ENCODE peak calls at places on chromosomes 6 and 20, in four cellular contexts. A is stomach, O is suprapubic skin, R is left ventricle myocardium inferior. F is an unnamed sample.

GRCh38 chr6:84764332-84765049 is at the start of gene TBX18:
- DNase-seq in O (peak; percentile 97), R (peak; percentile 92), A (peak; percentile 39), F (peak; percentile 74)

GRCh38 chr6:84967389-84967788 is 203.0 kb upstream of the TBX18 start:
- DNase-seq in A (no peak), O (no peak), R (no peak), F (peak; percentile 5)

GRCh38 chr6:87066449-87067288 is 28.2 kb downstream of the CGA start:
- DNase-seq in R (no peak), O (no peak), A (peak; percentile 31), F (peak; percentile 79)

GRCh38 chr6:145428656-145429173 is 306.6 kb downstream of the EPM2A start:
- DNase-seq in R (no peak), A (no peak), O (no peak), F (no peak)

GRCh38 chr6:138577151-138577915 is 78.0 kb upstream of the NHSL1 start:
- DNase-seq in R (no peak), A (no peak), O (no peak), F (no peak)

GRCh38 chr20:53463101-53463972 is 130.3 kb downstream of the ZNF217 start:
- DNase-seq in O (no peak), R (no peak), A (no peak), F (no peak)

GRCh38 chr6:131602913-131603312 is 25.1 kb downstream of the MED23 start:
- DNase-seq in R (no peak), O (no peak), A (no peak), F (peak; percentile 44)

GRCh38 chr6:113607821-113608545 is 249.2 kb upstream of the MARCKS start:
- DNase-seq in O (no peak), R (no peak), A (no peak), F (peak; percentile 80)

GRCh38 chr6:147970970-147971369 is 371.7 kb upstream of the SASH1 start:
- DNase-seq in O (no peak), R (no peak), A (no peak), F (peak; percentile 16)

GRCh38 chr6:31723245-31723979 is at the start of gene MPIG6B:
- DNase-seq in O (no peak), A (no peak), R (no peak), F (no peak)

GRCh38 chr6:131183427-131184095 is 48.3 kb downstream of the AKAP7 start:
- DNase-seq in A (no peak), R (no peak), O (no peak), F (no peak)

GRCh38 chr6:100203391-100203790 is 209.4 kb upstream of the MCHR2 start:
- DNase-seq in A (no peak), R (no peak), O (no peak), F (no peak)

GRCh38 chr6:51559059-51559458 is 528.4 kb downstream of the PKHD1 start:
- DNase-seq in R (no peak), O (no peak), A (peak; percentile 27), F (peak; percentile 2)

GRCh38 chr6:6840831-6841263 is 252.3 kb downstream of the LY86 start:
- DNase-seq in O (peak; percentile 29), A (no peak), R (no peak), F (no peak)

GRCh38 chr6:142373268-142374089 is 71.7 kb downstream of the ADGRG6 start:
- DNase-seq in A (no peak), R (no peak), O (no peak), F (no peak)

GRCh38 chr6:42137192-42137753 is 5.1 kb downstream of the C6orf132 start:
- DNase-seq in R (no peak), A (peak; percentile 89), O (no peak), F (no peak)

GRCh38 chr20:46174469-46175126 is 56.5 kb downstream of the CD40 start:
- DNase-seq in O (no peak), R (peak; percentile 66), A (peak; percentile 75), F (peak; percentile 55)

GRCh38 chr20:38610521-38610920 is 8.9 kb downstream of the ARHGAP40 start:
- DNase-seq in R (no peak), O (no peak), A (no peak), F (no peak)

GRCh38 chr20:45087115-45087785 is 13.7 kb downstream of the KCNS1 start:
- DNase-seq in A (no peak), O (no peak), R (no peak), F (no peak)

GRCh38 chr6:154343473-154344308 is 12.9 kb downstream of the IPCEF1 start:
- DNase-seq in O (no peak), R (no peak), A (peak; percentile 81), F (peak; percentile 87)

GRCh38 chr20:21074605-21075336 is 31.4 kb downstream of the LINC00237 start:
- DNase-seq in A (no peak), R (no peak), O (no peak), F (no peak)

GRCh38 chr6:13554929-13555333 is 19.5 kb upstream of the SIRT5 start:
- DNase-seq in O (no peak), A (no peak), R (peak; percentile 62), F (no peak)

GRCh38 chr6:116596815-116597214 is 19.5 kb upstream of the RSPH4A start:
- DNase-seq in R (no peak), O (no peak), A (no peak), F (no peak)

GRCh38 chr20:48760403-48760889 is 67.4 kb downstream of the PREX1 start:
- DNase-seq in R (no peak), A (peak; percentile 34), O (no peak), F (peak; percentile 78)

GRCh38 chr6:166410426-166410935 is 27.7 kb upstream of the MPC1 start:
- DNase-seq in A (no peak), O (no peak), R (no peak), F (no peak)

GRCh38 chr6:144083172-144083571 is 12.2 kb downstream of the SF3B5 start:
- DNase-seq in R (no peak), O (no peak), A (no peak), F (no peak)

GRCh38 chr6:170221753-170222400 is 69.0 kb downstream of the DLL1 start:
- DNase-seq in O (peak; percentile 71), A (peak; percentile 16), R (no peak), F (no peak)

GRCh38 chr6:44076366-44077200 is 50.7 kb downstream of the MRPL14 start:
- DNase-seq in A (peak; percentile 74), O (no peak), R (peak; percentile 79), F (peak; percentile 33)

GRCh38 chr6:111478064-111478476 is 4.9 kb downstream of the REV3L start:
- DNase-seq in A (no peak), O (no peak), R (no peak), F (no peak)

GRCh38 chr6:111480988-111481830 is 1.8 kb downstream of the REV3L start:
- DNase-seq in O (no peak), A (no peak), R (no peak), F (peak; percentile 25)

GRCh38 chr6:111481836-111482235 is 1.2 kb downstream of the REV3L start:
- DNase-seq in R (no peak), A (no peak), O (no peak), F (peak; percentile 42)

GRCh38 chr6:111477481-111477938 is 5.5 kb downstream of the REV3L start:
- DNase-seq in O (no peak), R (no peak), A (no peak), F (no peak)

GRCh38 chr6:111478749-111479148 is 4.3 kb downstream of the REV3L start:
- DNase-seq in A (no peak), R (no peak), O (no peak), F (peak; percentile 51)
- H3K4me3 ChIP-seq in A (no peak overlapping the region), R (no peak overlapping the region), O (no peak overlapping the region), F (no peak overlapping the region)

DNA sequence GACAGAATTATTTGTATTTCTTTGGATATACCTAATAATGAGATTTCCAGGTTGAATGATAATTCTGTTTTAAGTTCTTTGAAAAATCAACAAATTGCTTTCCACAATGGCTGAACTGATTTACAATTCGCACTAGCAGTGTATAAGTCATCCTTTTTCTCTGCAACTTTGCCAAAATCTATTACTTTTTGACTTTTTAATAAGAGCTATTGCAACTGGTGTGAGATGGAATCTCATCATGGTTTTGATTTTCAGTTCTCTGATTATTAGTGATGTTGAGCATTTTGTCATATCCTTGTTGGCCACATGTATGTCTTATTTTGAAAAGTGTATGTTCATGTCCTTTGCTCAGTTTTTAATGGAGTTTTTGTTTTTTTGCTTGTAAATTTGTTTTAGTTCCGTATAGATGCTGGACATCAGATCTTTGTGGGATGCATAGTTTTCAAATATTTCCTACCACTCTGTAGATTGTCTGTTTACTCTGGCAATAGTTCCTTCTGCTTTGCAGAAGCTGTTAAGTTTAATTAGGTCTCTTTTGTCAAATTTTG is 409.8 kb upstream of the CITED2 start:
- DNase-seq in O (no peak), A (no peak), R (no peak), F (no peak)
- H3K27ac ChIP-seq in O (no peak overlapping the region), A (no peak overlapping the region), R (no peak overlapping the region), F (no peak overlapping the region)

GRCh38 chr6:160379464-160379863 is 31.3 kb downstream of the SLC22A3 start:
- DNase-seq in O (no peak), R (no peak), A (no peak), F (no peak)
- H3K4me3 ChIP-seq in O (no peak overlapping the region), R (no peak overlapping the region), A (no peak overlapping the region), F (no peak overlapping the region)

GRCh38 chr6:33838979-33839378 is 35.2 kb upstream of the MLN start:
- DNase-seq in O (no peak), R (no peak), A (no peak), F (no peak)

GRCh38 chr6:33839399-33840063 is 35.7 kb upstream of the MLN start:
- DNase-seq in R (no peak), A (no peak), O (no peak), F (no peak)

GRCh38 chr6:33840064-33840926 is 36.5 kb upstream of the MLN start:
- DNase-seq in R (no peak), O (no peak), A (no peak), F (peak; percentile 22)

GRCh38 chr6:33837070-33837469 is 33.3 kb upstream of the MLN start:
- DNase-seq in O (no peak), A (no peak), R (no peak), F (no peak)

GRCh38 chr6:33837971-33838665 is 34.3 kb upstream of the MLN start:
- DNase-seq in R (no peak), O (no peak), A (no peak), F (no peak)
- H3K27ac ChIP-seq in R (no peak overlapping the region), O (no peak overlapping the region), A (no peak overlapping the region), F (no peak overlapping the region)

DNA sequence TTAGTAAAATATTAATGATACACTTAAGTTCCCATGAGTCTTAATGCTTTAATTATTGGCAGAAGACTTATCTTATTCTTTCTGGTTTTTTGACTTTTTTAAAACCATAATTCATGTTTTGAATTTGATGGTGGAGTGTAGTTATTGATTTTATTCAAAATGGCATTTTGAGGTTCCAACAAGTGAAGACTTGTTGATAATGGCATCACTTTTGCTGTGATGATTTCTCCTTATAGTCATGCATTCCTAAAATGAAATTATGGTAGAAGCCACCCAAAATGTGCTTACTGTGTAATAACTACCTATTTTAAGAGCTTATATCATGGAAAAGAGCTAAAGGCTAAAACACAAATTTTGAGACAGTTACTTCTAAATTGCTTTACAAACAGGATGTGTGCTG is 2.2 kb downstream of the DOP1A start:
- DNase-seq in O (no peak), R (no peak), A (no peak), F (no peak)
- H3K4me3 ChIP-seq in O (no peak overlapping the region), R (no peak overlapping the region), A (no peak overlapping the region), F (no peak overlapping the region)

DNA sequence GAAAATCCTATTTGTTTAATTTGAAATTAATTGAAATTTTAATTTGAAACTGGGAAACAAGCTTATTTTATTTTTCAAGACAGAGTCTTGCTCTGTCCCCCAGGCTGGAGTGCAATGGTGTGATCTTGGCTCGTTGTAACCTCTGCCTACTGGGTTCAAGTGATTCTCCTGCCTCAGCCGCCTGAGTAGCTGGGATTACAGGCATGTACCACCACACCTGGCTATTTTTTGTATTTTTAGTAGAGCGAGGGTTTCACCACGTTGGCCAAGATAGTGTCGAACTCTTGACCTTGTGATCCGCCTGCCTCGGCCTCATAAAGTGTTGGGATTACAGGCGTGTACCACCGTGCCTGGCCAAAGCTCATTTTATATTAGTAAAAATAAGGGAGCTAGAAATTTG is 4.2 kb downstream of the SRSF3 start:
- DNase-seq in A (no peak), O (no peak), R (no peak), F (no peak)
- H3K27ac ChIP-seq in A (peak overlapping the region; percentile 99), O (no peak overlapping the region), R (peak overlapping the region; percentile 20), F (peak overlapping the region; percentile 52)